ENCODE peak calls at places on chromosome 14, in six cellular contexts. I, J, Z, M, S and R are unnamed samples.

GRCh38 chr14:30573203-30573814 is 14.4 kb downstream of the G2E3 start:
- DNase-seq in M (no peak), S (no peak), I (peak; percentile 69), Z (no peak), J (no peak), R (peak; percentile 46)

GRCh38 chr14:70663707-70664179 is 22.0 kb downstream of the TTC9 start:
- DNase-seq in S (no peak), Z (no peak), J (no peak), I (peak; percentile 44), M (no peak), R (no peak)

GRCh38 chr14:31326111-31326510 is 94.2 kb downstream of the HEATR5A start:
- DNase-seq in Z (no peak), I (peak; percentile 16), M (no peak), S (no peak), J (no peak), R (peak; percentile 7)

GRCh38 chr14:96086032-96086431 is 46.9 kb downstream of the C14orf132 start:
- DNase-seq in Z (peak; percentile 52), S (peak; percentile 30), J (peak; percentile 53), M (no peak), I (peak; percentile 91), R (no peak)

GRCh38 chr14:66009104-66009503 is 477.1 kb upstream of the CCDC196 start:
- DNase-seq in M (no peak), J (peak; percentile 79), I (peak; percentile 82), S (no peak), Z (peak; percentile 7), R (peak; percentile 66)

GRCh38 chr14:70995671-70996070 is 88.4 kb downstream of the PCNX1 start:
- DNase-seq in S (no peak), Z (peak; percentile 10), J (peak; percentile 32), I (no peak), M (no peak), R (no peak)

GRCh38 chr14:69261761-69262331 is 1.9 kb downstream of the GALNT16 start:
- DNase-seq in Z (no peak), S (no peak), M (no peak), J (peak; percentile 64), I (no peak), R (no peak)

GRCh38 chr14:68807987-68808386 is 15.1 kb upstream of the ZFP36L1 start:
- DNase-seq in J (peak; percentile 2), I (no peak), Z (no peak), S (peak; percentile 31), M (peak; percentile 20), R (no peak)

GRCh38 chr14:52948039-52948438 is 2.8 kb downstream of the FERMT2 start:
- DNase-seq in J (no peak), S (no peak), Z (no peak), I (no peak), M (no peak), R (no peak)

GRCh38 chr14:106872619-106873446 is 1346.5 kb downstream of the TMEM121 start:
- DNase-seq in Z (peak; percentile 53), J (no peak), I (no peak), S (peak; percentile 67), M (no peak), R (no peak)

GRCh38 chr14:22180045-22180444 is 409.0 kb downstream of the DAD1 start:
- DNase-seq in S (no peak), I (no peak), M (no peak), J (no peak), Z (no peak), R (no peak)

GRCh38 chr14:32417956-32418552 is 89.0 kb downstream of the AKAP6 start:
- DNase-seq in M (no peak), S (no peak), J (peak; percentile 44), Z (no peak), I (peak; percentile 79), R (peak; percentile 78)

GRCh38 chr14:23326491-23327332 is 5.5 kb downstream of the PABPN1 start:
- DNase-seq in M (no peak), J (no peak), Z (no peak), S (no peak), I (no peak), R (no peak)

GRCh38 chr14:23324455-23324846 is 3.2 kb downstream of the PABPN1 start:
- DNase-seq in M (no peak), S (no peak), I (no peak), J (no peak), Z (no peak), R (no peak)

GRCh38 chr14:23324993-23325392 is 3.7 kb downstream of the PABPN1 start:
- DNase-seq in M (no peak), J (no peak), I (no peak), Z (no peak), S (no peak), R (no peak)

GRCh38 chr14:23323838-23324454 is 2.7 kb downstream of the PABPN1 start:
- DNase-seq in I (no peak), M (no peak), J (no peak), S (no peak), Z (no peak), R (no peak)

DNA sequence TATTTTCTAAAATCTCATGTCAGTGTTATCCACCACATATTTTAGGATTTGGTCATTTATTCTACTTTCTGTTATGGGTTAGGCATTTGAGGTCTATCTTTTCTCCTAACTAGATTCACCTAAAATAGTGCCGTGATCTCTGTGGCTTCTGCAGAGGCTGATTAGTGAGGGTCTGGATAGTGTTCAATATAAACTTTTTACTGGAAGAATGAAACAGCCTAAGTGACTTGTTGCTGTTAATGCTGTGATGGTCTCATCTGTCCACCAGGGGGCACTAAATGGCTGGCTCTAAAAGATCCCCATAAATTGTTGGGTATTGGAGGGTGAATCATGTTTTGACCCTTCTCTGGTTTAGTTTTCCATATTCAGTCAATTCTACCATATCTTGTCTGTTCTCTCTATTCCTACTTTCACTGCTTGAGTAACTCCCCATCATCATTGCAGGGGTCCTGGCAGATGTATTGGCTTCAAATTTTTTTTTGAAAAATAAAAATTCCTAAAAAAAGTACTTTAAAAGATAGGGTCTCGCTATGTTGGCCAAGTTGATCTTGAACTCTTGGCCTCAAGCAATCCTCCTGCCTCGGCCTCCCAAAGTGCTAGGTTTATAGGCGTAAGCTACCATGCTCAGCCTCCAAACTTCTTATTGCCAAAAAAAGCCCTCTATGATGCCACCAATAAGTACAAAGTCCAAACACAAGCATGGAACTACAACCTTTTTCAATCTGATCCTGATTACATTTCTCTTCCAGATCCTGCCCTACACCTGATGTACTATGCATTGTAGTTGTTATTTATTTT is 6.9 kb downstream of the PABPN1 start:
- DNase-seq in J (peak; percentile 85), M (peak; percentile 83), Z (peak; percentile 85), S (no peak), I (peak; percentile 64), R (peak; percentile 44)
- TF ChIP-seq CTCF in J (peak; percentile 86), M (peak; percentile 85), Z (peak; percentile 91), S (peak; percentile 86), I (peak; percentile 90), R (peak; percentile 93)

DNA sequence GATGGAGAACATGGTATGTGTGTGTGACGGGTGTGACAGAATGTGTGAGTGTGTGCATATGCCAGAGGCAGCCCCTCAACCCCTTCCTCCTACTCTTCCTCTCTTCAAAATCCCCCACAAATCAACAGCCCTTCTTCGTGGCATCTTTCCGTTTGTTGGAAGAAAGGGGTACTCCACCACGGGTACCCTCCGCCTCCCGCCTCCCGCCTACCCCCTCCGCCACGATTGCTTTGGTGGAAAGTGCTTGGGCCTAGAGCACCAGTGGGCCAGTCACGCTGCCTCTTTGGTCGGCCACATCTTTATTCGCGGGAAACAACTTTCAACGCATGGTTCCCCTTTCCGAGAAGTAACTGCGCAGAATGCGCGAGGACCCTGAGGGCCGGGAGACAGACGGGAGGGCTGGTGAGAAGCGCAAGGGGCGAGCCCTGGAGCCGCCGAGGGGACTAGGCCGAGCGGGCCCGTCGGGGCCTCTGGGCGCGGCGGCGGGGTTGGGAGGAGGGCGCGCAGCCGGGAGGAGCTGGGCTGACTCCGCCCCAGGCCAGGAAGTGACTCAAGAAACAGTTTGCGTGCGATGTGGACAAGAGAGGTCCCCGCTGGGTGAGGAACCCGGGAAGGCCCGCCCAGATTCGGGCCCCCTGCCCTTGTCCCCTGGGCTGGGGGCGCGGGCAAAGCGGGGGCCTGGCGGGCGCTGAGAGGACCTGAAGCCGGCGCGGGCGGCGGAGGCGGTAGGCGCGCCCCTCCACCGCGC is at the start of the genes CBLN3 and KHNYN:
- DNase-seq in M (peak; percentile 94), S (peak; percentile 94), Z (peak; percentile 96), J (peak; percentile 96), I (peak; percentile 93), R (peak; percentile 51)
- H3K4me1 ChIP-seq in M (peaks cover 11% of the 10 kb centered on the region), S (peaks cover 56% of the 10 kb centered on the region), Z (peaks cover 25% of the 10 kb centered on the region), J (peaks cover 40% of the 10 kb centered on the region), I (peaks cover 9% of the 10 kb centered on the region), R (peaks cover 29% of the 10 kb centered on the region)

DNA sequence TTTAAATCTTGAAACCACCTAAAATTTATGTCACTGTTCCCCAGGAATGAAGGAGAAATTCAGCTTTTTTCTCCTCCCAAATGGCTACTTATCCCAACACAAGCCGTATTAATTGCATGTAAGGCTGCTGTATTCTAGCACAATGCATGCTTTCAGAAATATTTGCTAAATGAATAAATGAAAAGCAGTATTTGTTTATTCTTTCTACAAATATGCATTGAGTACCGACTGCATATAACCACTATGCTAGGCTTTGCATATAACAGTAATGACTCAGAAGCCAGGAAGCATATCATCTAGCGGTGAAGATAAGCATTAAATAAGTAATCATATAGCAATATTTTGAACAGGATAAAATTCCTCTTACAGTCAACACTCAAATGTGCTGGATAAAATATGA is 5.7 kb upstream of the LRR1 start:
- DNase-seq in J (no peak), S (no peak), I (peak; percentile 72), Z (no peak), M (no peak), R (no peak)
- H3K27ac ChIP-seq in J (no peak overlapping the region), S (no peak overlapping the region), I (no peak overlapping the region), Z (no peak overlapping the region), M (no peak overlapping the region), R (no peak overlapping the region)

DNA sequence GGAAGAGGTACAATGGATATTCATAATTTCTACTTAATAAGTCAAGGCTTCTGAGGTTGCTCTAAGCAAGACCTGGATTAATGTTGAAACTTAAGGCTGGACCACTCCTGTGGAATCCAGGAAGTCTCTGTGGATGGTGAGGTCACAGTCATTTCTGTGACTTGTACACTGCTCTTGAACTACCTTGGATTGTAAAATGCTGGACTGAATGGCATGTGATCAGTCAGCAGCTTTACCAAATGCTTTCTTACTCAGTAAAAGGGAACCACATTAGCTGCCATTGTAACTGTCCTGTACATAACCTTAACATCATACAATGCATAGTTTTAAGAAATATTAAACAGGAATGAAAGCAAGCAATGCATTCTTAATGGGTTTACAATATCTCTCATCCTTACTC is 182.9 kb downstream of the NOVA1 start:
- DNase-seq in Z (no peak), J (peak; percentile 19), M (no peak), S (no peak), I (no peak), R (no peak)
- TF ChIP-seq CTCF in Z (no peak), J (no peak), M (no peak), S (no peak), I (no peak), R (no peak)

GRCh38 chr14:103692871-103693270 is 22.4 kb downstream of the XRCC3 start:
- DNase-seq in J (no peak), I (no peak), S (no peak), M (peak; percentile 10), Z (no peak), R (no peak)
- H3K4me1 ChIP-seq in J (peaks cover 26% of the 10 kb centered on the region), I (peaks cover 23% of the 10 kb centered on the region), S (peaks cover 29% of the 10 kb centered on the region), M (peaks cover 13% of the 10 kb centered on the region), Z (peaks cover 10% of the 10 kb centered on the region), R (peaks cover 9% of the 10 kb centered on the region)

DNA sequence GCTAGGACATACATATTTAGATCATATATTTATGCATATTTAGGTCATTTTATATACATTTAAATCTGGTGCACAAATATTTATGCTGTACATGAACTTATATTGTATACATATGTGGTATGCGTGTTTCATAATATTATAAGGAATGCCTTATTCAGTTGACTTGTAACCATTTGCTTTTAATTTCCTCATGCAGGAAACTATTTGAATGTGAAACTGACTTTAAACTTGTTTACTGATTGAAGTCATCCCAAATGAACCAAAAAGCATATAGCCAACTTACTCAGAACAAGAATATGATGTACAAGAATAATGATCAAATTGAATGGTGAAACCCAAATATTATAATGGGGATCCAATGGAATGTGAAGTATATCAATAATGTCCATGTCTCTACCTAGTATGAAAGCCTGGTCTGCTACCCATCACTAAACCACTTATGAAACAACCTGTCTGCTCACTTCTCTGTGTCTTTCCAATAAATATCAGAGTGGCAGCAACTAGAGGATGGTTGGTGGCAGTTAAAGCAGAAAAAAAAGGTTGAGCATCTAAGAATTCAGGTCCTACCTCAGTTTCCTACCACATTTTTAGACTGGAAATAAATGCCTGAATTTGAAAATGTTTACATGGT is 38.3 kb downstream of the RPS6KA5 start:
- DNase-seq in J (no peak), I (no peak), Z (no peak), M (no peak), S (no peak), R (no peak)
- H3K27ac ChIP-seq in J (no peak overlapping the region), I (no peak overlapping the region), Z (peak overlapping the region; percentile 53), M (peak overlapping the region; percentile 55), S (peak overlapping the region; percentile 83), R (peak overlapping the region; percentile 65)